ENCODE peak calls at places on chromosomes 7 and 10, in seven cellular contexts. E is naive thymus-derived CD4-positive, alpha-beta T cell; Z is right cardiac atrium; Q is psoas muscle; R is Peyer's patch; C is HepG2; S is colonic mucosa. F is an unnamed sample. For H3K4me1, the result is how much of the 10 kb centered on the place peaks cover.

GRCh38 chr7:114302858-114303257 is 111.8 kb upstream of the FOXP2 start:
- DNase-seq in Q (no peak), S (no peak), C (no peak), R (no peak), Z (no peak), E (no peak), F (no peak)

GRCh38 chr7:129993275-129993674 is 40.5 kb upstream of the UBE2H start:
- DNase-seq in Z (no peak), R (no peak), C (no peak), Q (no peak), S (no peak), E (no peak), F (no peak)

GRCh38 chr7:148044173-148044572 is 546.4 kb upstream of the C7orf33 start:
- DNase-seq in Z (no peak), R (no peak), C (no peak), E (no peak), Q (no peak), S (no peak), F (no peak)

GRCh38 chr7:132941433-132941832 is 140.5 kb downstream of the CHCHD3 start:
- DNase-seq in E (no peak), R (no peak), C (no peak), Z (no peak), S (no peak), Q (no peak), F (no peak)

GRCh38 chr10:121085386-121085785 is 234.2 kb downstream of the WDR11 start:
- DNase-seq in C (no peak), S (no peak), E (no peak), R (no peak), Z (no peak), Q (no peak), F (no peak)

GRCh38 chr7:91435386-91436059 is 171.3 kb downstream of the FZD1 start:
- DNase-seq in C (no peak), S (no peak), Z (no peak), E (no peak), R (no peak), Q (no peak), F (no peak)

GRCh38 chr10:96211775-96212174 is 59.6 kb downstream of the BLNK start:
- DNase-seq in S (no peak), Q (no peak), R (no peak), E (no peak), Z (no peak), C (no peak), F (no peak)

GRCh38 chr10:69483988-69484387 is 32.7 kb downstream of the TSPAN15 start:
- DNase-seq in Z (peak), R (no peak), E (no peak), C (no peak), S (no peak), Q (no peak), F (no peak)

GRCh38 chr7:78052112-78052511 is 253.5 kb downstream of the PHTF2 start:
- DNase-seq in C (no peak), Z (no peak), R (no peak), Q (no peak), S (no peak), E (no peak), F (no peak)

GRCh38 chr10:117370205-117370604 is 5.0 kb downstream of the PDZD8 start:
- DNase-seq in Z (no peak), R (no peak), S (no peak), C (no peak), E (no peak), Q (no peak), F (no peak)

GRCh38 chr10:33314788-33315561 is 19.5 kb downstream of the NRP1 start:
- DNase-seq in Z (no peak), Q (no peak), S (no peak), R (no peak), C (no peak), E (no peak), F (no peak)

GRCh38 chr10:24873281-24873683 is 79.1 kb downstream of the PRTFDC1 start:
- DNase-seq in S (no peak), C (peak), E (no peak), Q (no peak), R (no peak), Z (no peak), F (peak)

GRCh38 chr10:122147731-122148130 is 123.4 kb upstream of the BTBD16 start:
- DNase-seq in Z (peak), S (no peak), Q (no peak), C (no peak), R (no peak), E (no peak), F (peak)

GRCh38 chr10:131155903-131156285 is 155.6 kb downstream of the TCERG1L start:
- DNase-seq in Z (no peak), R (no peak), E (no peak), Q (no peak), S (no peak), C (no peak), F (no peak)

GRCh38 chr10:116688241-116688711 is 54.1 kb downstream of the HSPA12A start:
- DNase-seq in R (no peak), Z (no peak), E (no peak), S (no peak), Q (no peak), C (no peak), F (peak)

GRCh38 chr7:23590529-23590928 is 6.7 kb upstream of the CCDC126 start:
- DNase-seq in E (no peak), S (no peak), R (no peak), C (no peak), Z (no peak), Q (no peak), F (no peak)

GRCh38 chr10:111161109-111161874 is 84.5 kb downstream of the ADRA2A start:
- DNase-seq in Q (no peak), E (no peak), C (no peak), R (no peak), Z (no peak), S (no peak), F (no peak)

GRCh38 chr7:157136372-157136771 is 2.4 kb upstream of the UBE3C start:
- DNase-seq in Q (no peak), R (no peak), C (peak), S (no peak), E (no peak), Z (no peak), F (no peak)

GRCh38 chr10:17473228-17473950 is 19.0 kb upstream of the ST8SIA6 start:
- DNase-seq in S (no peak), E (no peak), Z (no peak), C (no peak), R (no peak), Q (no peak), F (no peak)

GRCh38 chr10:77036993-77037734 is 600.4 kb downstream of the KCNMA1 start:
- DNase-seq in Z (no peak), C (peak), Q (no peak), E (no peak), S (no peak), R (no peak), F (no peak)

GRCh38 chr7:1459930-1460756 is 873 bp upstream of the MICALL2 start:
- DNase-seq in Q (no peak), C (no peak), R (no peak), Z (no peak), S (no peak), E (no peak), F (peak)

GRCh38 chr10:91024541-91024940 is 103.7 kb upstream of the ANKRD1 start:
- DNase-seq in Q (no peak), R (no peak), S (no peak), Z (no peak), E (no peak), C (no peak), F (no peak)

GRCh38 chr10:86642499-86642898 is 11.8 kb upstream of the OPN4 start:
- DNase-seq in R (no peak), S (no peak), C (no peak), E (no peak), Z (no peak), Q (no peak), F (no peak)

GRCh38 chr10:24209421-24209770 is 458 bp downstream of the KIAA1217 start:
- DNase-seq in Z (no peak), C (no peak), S (no peak), R (no peak), E (no peak), Q (no peak), F (no peak)

GRCh38 chr10:113139695-113140094 is 189.6 kb downstream of the TCF7L2 start:
- DNase-seq in E (no peak), R (no peak), Q (no peak), C (no peak), Z (no peak), S (no peak), F (no peak)

GRCh38 chr7:151761256-151761655 is 115.7 kb downstream of the PRKAG2 start:
- DNase-seq in S (peak), Z (no peak), E (no peak), C (no peak), R (no peak), Q (no peak), F (no peak)

GRCh38 chr7:12684733-12685132 is 2.7 kb upstream of the ARL4A start:
- DNase-seq in C (no peak), E (no peak), Z (no peak), Q (no peak), R (no peak), S (no peak), F (no peak)

GRCh38 chr10:51204691-51205090 is 130.4 kb downstream of the PRKG1 start:
- DNase-seq in E (no peak), S (no peak), Z (no peak), R (no peak), C (no peak), Q (no peak), F (no peak)

GRCh38 chr7:132475037-132475668 is 101.1 kb downstream of the PLXNA4 start:
- DNase-seq in Q (no peak), R (no peak), S (no peak), Z (no peak), C (no peak), E (no peak), F (no peak)

GRCh38 chr10:130357226-130357625 is 221.0 kb downstream of the GLRX3 start:
- DNase-seq in Q (no peak), S (no peak), E (no peak), Z (no peak), R (no peak), C (no peak), F (no peak)

GRCh38 chr7:77699056-77699455 is 2.8 kb downstream of the RSBN1L start:
- DNase-seq in S (no peak), Z (no peak), E (no peak), Q (no peak), C (no peak), R (no peak), F (no peak)

GRCh38 chr7:108345710-108346336 is 110.4 kb downstream of the NRCAM start:
- DNase-seq in E (no peak), S (no peak), Z (no peak), Q (no peak), R (no peak), C (no peak), F (no peak)

GRCh38 chr7:65239707-65240352 is 133.8 kb upstream of the ZNF92 start:
- DNase-seq in R (no peak), Q (no peak), S (peak), Z (peak), E (no peak), C (peak), F (no peak)

GRCh38 chr10:131786756-131787605 is 113.8 kb upstream of the PPP2R2D start:
- DNase-seq in E (peak), Q (no peak), S (peak), Z (no peak), R (no peak), C (no peak), F (no peak)

GRCh38 chr7:34748244-34749039 is 90.4 kb downstream of the NPSR1 start:
- DNase-seq in R (peak), Q (peak), E (no peak), C (peak), S (peak), Z (peak), F (no peak)

GRCh38 chr7:67618569-67619543 is 622.2 kb downstream of the TYW1 start:
- DNase-seq in R (no peak), C (no peak), Q (no peak), E (no peak), S (no peak), Z (no peak), F (no peak)

GRCh38 chr7:117118579-117119180 is 165.4 kb downstream of the ST7 start:
- DNase-seq in E (no peak), S (no peak), C (no peak), Z (no peak), Q (no peak), R (no peak), F (no peak)

GRCh38 chr10:22338260-22338894 is 6.9 kb upstream of the SPAG6 start:
- DNase-seq in Q (no peak), E (no peak), S (no peak), C (no peak), Z (no peak), R (no peak), F (no peak)

GRCh38 chr10:22340362-22341189 is 4.7 kb upstream of the SPAG6 start:
- DNase-seq in S (peak), C (peak), E (peak), Z (peak), R (peak), Q (peak), F (peak)

GRCh38 chr10:22341936-22342222 is 3.4 kb upstream of the SPAG6 start:
- DNase-seq in Z (no peak), E (no peak), Q (no peak), R (no peak), C (no peak), S (no peak), F (no peak)

GRCh38 chr10:22341190-22341935 is 3.9 kb upstream of the SPAG6 start:
- DNase-seq in R (no peak), S (no peak), C (no peak), Q (peak), Z (no peak), E (peak), F (no peak)

DNA sequence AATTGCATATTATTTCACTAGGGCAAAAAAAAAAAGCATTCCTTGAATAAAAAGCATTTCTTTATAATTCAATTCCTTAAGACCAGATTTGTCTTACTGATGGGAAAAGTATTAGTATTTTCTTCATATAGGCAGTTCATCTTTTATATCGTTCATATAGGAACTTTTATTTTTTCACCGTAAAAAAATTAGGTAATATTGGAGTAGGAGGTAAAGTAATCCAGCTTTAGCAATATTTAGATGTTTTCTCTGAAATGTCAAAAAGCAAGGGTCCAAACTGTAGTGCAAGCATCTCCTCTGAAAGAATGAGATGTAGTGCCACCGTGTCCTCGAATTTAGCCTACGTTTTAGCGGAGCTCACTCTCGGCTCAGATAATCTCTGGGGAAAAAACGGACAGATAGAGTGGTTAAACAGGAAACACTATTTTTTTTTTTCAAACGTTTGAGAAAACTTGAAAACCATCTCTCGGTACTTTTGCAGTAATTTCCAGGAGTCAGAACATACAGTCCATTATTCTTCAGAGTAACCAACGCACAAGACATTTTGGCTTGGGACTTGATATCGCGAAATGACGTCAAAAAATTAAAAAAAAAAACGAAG is 5.4 kb upstream of the SPAG6 start:
- DNase-seq in Z (no peak), Q (no peak), S (no peak), C (no peak), E (no peak), R (no peak), F (no peak)
- H3K27ac ChIP-seq in Z (no peak), Q (peak), S (peak), C (peak), E (no peak), R (peak), F (peak)

GRCh38 chr10:98223874-98224273 is 44.1 kb downstream of the LOXL4 start:
- DNase-seq in Q (no peak), Z (no peak), E (no peak), C (no peak), R (no peak), S (no peak), F (no peak)
- H3K4me3 ChIP-seq in Q (no peak), Z (no peak), E (no peak), C (no peak), R (no peak), S (no peak), F (no peak)

DNA sequence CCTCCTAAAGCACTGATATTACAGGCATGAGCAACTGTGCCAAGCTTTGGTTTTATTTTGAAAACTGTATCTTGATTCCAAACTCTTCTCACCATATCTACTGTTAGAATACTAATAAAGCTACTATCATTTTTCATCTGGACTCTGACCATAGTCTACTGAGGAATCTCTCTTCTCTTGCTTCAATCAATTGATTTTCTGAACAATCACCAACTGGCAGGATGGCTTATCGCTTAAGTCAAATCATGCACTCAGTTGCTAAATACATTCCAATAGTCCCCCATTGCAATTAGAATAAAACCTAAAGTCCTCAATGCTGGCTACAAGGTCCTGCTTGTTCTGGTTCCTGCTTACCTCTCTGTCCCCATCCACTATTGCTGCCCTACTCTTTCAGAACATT is 2.3 kb upstream of the APBB1IP start:
- DNase-seq in E (no peak), Z (no peak), R (no peak), C (no peak), Q (no peak), S (no peak), F (no peak)
- H3K4me1 ChIP-seq in E (under half), Z (under half), R (under half), C (under half), Q (under half), S (under half), F (under half)

GRCh38 chr10:22693371-22693784 is 21.0 kb downstream of the PIP4K2A start:
- DNase-seq in C (no peak), R (no peak), E (no peak), Z (no peak), S (no peak), Q (no peak), F (no peak)

GRCh38 chr10:22690158-22690557 is 24.2 kb downstream of the PIP4K2A start:
- DNase-seq in E (no peak), Q (no peak), Z (no peak), R (no peak), C (no peak), S (no peak), F (no peak)

GRCh38 chr10:22686347-22686746 is 28.0 kb downstream of the PIP4K2A start:
- DNase-seq in C (peak), Z (no peak), S (no peak), E (no peak), R (no peak), Q (no peak), F (no peak)

GRCh38 chr10:22693860-22694259 is 20.5 kb downstream of the PIP4K2A start:
- DNase-seq in S (no peak), C (no peak), R (no peak), Z (no peak), Q (no peak), E (no peak), F (no peak)

GRCh38 chr10:22690614-22691431 is 23.6 kb downstream of the PIP4K2A start:
- DNase-seq in Z (no peak), R (no peak), S (no peak), C (no peak), Q (no peak), E (no peak), F (no peak)
- H3K27ac ChIP-seq in Z (no peak), R (no peak), S (no peak), C (no peak), Q (no peak), E (peak), F (no peak)

GRCh38 chr7:29990931-29991330 is 1.3 kb upstream of the SCRN1 start:
- DNase-seq in S (no peak), R (no peak), Z (no peak), E (no peak), Q (no peak), C (peak), F (no peak)

GRCh38 chr7:29987083-29987482 is 2.5 kb downstream of the SCRN1 start:
- DNase-seq in C (peak), S (no peak), Z (no peak), R (no peak), E (no peak), Q (no peak), F (no peak)

GRCh38 chr7:29988391-29989256 is 977 bp downstream of the SCRN1 start:
- DNase-seq in Z (peak), R (peak), S (peak), C (peak), E (peak), Q (peak), F (peak)

GRCh38 chr7:29987821-29988317 is 1.7 kb downstream of the SCRN1 start:
- DNase-seq in E (no peak), C (peak), Q (no peak), Z (no peak), S (no peak), R (no peak), F (peak)

DNA sequence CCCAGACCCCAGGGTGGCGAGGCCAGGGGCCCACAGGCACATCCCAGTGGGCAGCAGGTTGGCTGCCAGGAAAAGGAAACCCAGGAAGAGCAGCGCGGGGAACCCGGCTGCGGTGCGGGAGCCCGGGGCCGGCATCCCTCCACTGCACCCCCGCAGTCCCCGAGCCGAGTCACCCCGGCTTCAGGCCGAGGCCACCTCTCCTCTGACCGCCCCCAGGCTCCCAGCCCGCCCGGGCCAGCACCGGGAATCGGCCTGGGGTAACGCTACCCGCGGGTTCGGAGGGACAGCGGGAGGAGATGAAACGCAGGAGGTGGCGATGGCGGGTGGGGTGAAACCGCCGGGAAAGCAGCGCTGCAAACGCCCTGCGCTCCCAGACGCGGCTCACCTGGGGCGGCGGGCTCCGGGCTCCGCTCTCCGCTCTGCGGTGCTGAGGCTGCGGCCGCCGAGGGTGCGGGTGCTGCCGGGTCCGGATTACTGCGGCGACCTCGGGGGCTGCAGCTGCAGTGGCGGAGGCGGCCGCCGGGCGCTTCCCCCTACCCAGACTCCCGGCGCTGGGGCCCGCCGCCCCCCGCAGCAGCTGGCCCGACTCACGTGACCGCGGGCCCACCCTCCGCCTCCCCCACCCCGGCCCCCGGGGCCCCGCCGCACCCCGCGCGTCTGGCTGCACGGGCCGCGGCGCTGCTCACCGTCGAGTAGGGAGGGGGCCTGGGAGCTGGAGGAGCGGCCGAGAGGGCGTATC is at the start of gene SCRN1:
- DNase-seq in Z (peak), S (peak), R (peak), E (peak), C (peak), Q (peak), F (peak)
- H3K4me3 ChIP-seq in Z (peak), S (peak), R (peak), E (peak), C (peak), Q (peak), F (peak)

DNA sequence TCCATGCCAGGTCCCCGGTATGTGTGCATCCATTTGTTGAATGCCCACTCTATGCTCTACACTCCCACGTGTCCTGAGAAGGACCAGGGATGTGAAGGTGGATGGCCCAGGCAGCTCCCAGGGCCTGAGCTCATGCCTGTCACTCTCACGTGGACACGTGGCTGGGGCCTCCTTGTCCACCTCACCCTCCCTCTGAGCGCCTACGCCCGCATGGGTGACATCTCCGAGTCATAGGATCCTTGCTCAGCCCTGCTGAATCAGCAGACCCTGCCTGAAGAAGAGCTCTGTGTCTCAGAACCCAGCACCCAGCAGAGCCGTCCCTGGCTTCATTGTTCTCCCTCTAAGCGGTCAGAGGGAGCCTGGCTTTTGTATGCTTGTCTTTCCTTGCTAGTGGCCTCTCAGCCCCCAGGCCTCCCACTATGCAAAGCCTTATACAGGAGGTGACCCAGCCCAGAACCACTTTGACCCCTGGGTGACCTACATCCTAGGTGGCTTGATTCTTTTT is 107.9 kb upstream of the PPIF start:
- DNase-seq in E (no peak), Q (peak), Z (peak), C (no peak), S (peak), R (no peak), F (no peak)
- H3K4me1 ChIP-seq in E (under half), Q (under half), Z (under half), C (under half), S (under half), R (under half), F (under half)

F was measured in uterus.